ENCODE peak calls at places on chromosome 7, in eight cellular contexts. One of them, this sample, is unnamed.

GRCh38 chr7:142866361-142867096 is 11.7 kb downstream of the EPHB6 start:
- DNase-seq in astrocyte of the spinal cord: no peak
- DNase-seq in astrocyte: no peak
- DNase-seq in omental fat pad: no peak
- DNase-seq in NCI-H1092 treated with DMSO at 0.1 percent for 48 hours: peak; percentile 20
- DNase-seq in hypothalamus: no peak
- DNase-seq in astrocyte of the hippocampus: peak; percentile 41
- DNase-seq in NCI-H774: no peak
- DNase-seq in this sample: peak; percentile 38

GRCh38 chr7:16688249-16688648 is 42.3 kb downstream of the BZW2 start:
- DNase-seq in astrocyte: no peak
- DNase-seq in astrocyte of the hippocampus: no peak
- DNase-seq in NCI-H774: no peak
- DNase-seq in hypothalamus: no peak
- DNase-seq in astrocyte of the spinal cord: no peak
- DNase-seq in NCI-H1092 treated with DMSO at 0.1 percent for 48 hours: no peak
- DNase-seq in omental fat pad: no peak
- DNase-seq in this sample: no peak

GRCh38 chr7:157228864-157229422 is 90.2 kb downstream of the UBE3C start:
- DNase-seq in omental fat pad: no peak
- DNase-seq in hypothalamus: no peak
- DNase-seq in astrocyte of the spinal cord: no peak
- DNase-seq in NCI-H1092 treated with DMSO at 0.1 percent for 48 hours: no peak
- DNase-seq in astrocyte of the hippocampus: peak; percentile 34
- DNase-seq in astrocyte: no peak
- DNase-seq in NCI-H774: no peak
- DNase-seq in this sample: no peak

GRCh38 chr7:31633454-31633853 is 53.6 kb upstream of the PPP1R17 start:
- DNase-seq in hypothalamus: no peak
- DNase-seq in astrocyte of the spinal cord: no peak
- DNase-seq in omental fat pad: no peak
- DNase-seq in NCI-H774: no peak
- DNase-seq in NCI-H1092 treated with DMSO at 0.1 percent for 48 hours: no peak
- DNase-seq in astrocyte: no peak
- DNase-seq in astrocyte of the hippocampus: no peak
- DNase-seq in this sample: no peak

GRCh38 chr7:146539836-146540235 is 423.2 kb downstream of the CNTNAP2 start:
- DNase-seq in hypothalamus: no peak
- DNase-seq in astrocyte: no peak
- DNase-seq in astrocyte of the spinal cord: no peak
- DNase-seq in NCI-H1092 treated with DMSO at 0.1 percent for 48 hours: no peak
- DNase-seq in NCI-H774: no peak
- DNase-seq in astrocyte of the hippocampus: no peak
- DNase-seq in omental fat pad: no peak
- DNase-seq in this sample: no peak

GRCh38 chr7:101970047-101970585 is 152.7 kb downstream of the CUX1 start:
- DNase-seq in hypothalamus: no peak
- DNase-seq in omental fat pad: no peak
- DNase-seq in astrocyte of the hippocampus: no peak
- DNase-seq in astrocyte: no peak
- DNase-seq in NCI-H1092 treated with DMSO at 0.1 percent for 48 hours: no peak
- DNase-seq in astrocyte of the spinal cord: no peak
- DNase-seq in NCI-H774: no peak
- DNase-seq in this sample: no peak

GRCh38 chr7:75866497-75867389 is 12.1 kb upstream of the RHBDD2 start:
- DNase-seq in astrocyte of the spinal cord: peak; percentile 52
- DNase-seq in omental fat pad: no peak
- DNase-seq in hypothalamus: peak; percentile 36
- DNase-seq in astrocyte of the hippocampus: peak; percentile 72
- DNase-seq in NCI-H1092 treated with DMSO at 0.1 percent for 48 hours: peak; percentile 81
- DNase-seq in NCI-H774: peak; percentile 40
- DNase-seq in astrocyte: no peak
- DNase-seq in this sample: peak; percentile 43

GRCh38 chr7:13742126-13742525 is 247.3 kb downstream of the ETV1 start:
- DNase-seq in hypothalamus: no peak
- DNase-seq in astrocyte of the spinal cord: peak; percentile 76
- DNase-seq in NCI-H774: no peak
- DNase-seq in NCI-H1092 treated with DMSO at 0.1 percent for 48 hours: no peak
- DNase-seq in astrocyte: peak; percentile 95
- DNase-seq in omental fat pad: no peak
- DNase-seq in astrocyte of the hippocampus: peak; percentile 94
- DNase-seq in this sample: no peak

GRCh38 chr7:50349963-50350944 is 45.7 kb downstream of the IKZF1 start:
- DNase-seq in omental fat pad: no peak
- DNase-seq in NCI-H1092 treated with DMSO at 0.1 percent for 48 hours: no peak
- DNase-seq in astrocyte of the spinal cord: no peak
- DNase-seq in astrocyte of the hippocampus: no peak
- DNase-seq in astrocyte: no peak
- DNase-seq in NCI-H774: no peak
- DNase-seq in hypothalamus: no peak
- DNase-seq in this sample: no peak

GRCh38 chr7:150357277-150357676 is 11.3 kb upstream of the REPIN1 start:
- DNase-seq in hypothalamus: no peak
- DNase-seq in astrocyte of the spinal cord: no peak
- DNase-seq in omental fat pad: no peak
- DNase-seq in NCI-H774: no peak
- DNase-seq in astrocyte of the hippocampus: no peak
- DNase-seq in NCI-H1092 treated with DMSO at 0.1 percent for 48 hours: peak; percentile 31
- DNase-seq in astrocyte: no peak
- DNase-seq in this sample: no peak

GRCh38 chr7:156222611-156223010 is 410.3 kb upstream of the SHH start:
- DNase-seq in astrocyte: no peak
- DNase-seq in hypothalamus: no peak
- DNase-seq in astrocyte of the hippocampus: no peak
- DNase-seq in astrocyte of the spinal cord: no peak
- DNase-seq in NCI-H774: no peak
- DNase-seq in NCI-H1092 treated with DMSO at 0.1 percent for 48 hours: no peak
- DNase-seq in omental fat pad: no peak
- DNase-seq in this sample: no peak

GRCh38 chr7:433558-433957 is 86.1 kb downstream of the PDGFA start:
- DNase-seq in hypothalamus: no peak
- DNase-seq in NCI-H1092 treated with DMSO at 0.1 percent for 48 hours: no peak
- DNase-seq in NCI-H774: no peak
- DNase-seq in astrocyte of the hippocampus: no peak
- DNase-seq in astrocyte: no peak
- DNase-seq in omental fat pad: no peak
- DNase-seq in astrocyte of the spinal cord: no peak
- DNase-seq in this sample: no peak

GRCh38 chr7:123958186-123958703 is 33.2 kb downstream of the SPAM1 start:
- DNase-seq in omental fat pad: no peak
- DNase-seq in NCI-H774: no peak
- DNase-seq in astrocyte of the hippocampus: no peak
- DNase-seq in hypothalamus: no peak
- DNase-seq in NCI-H1092 treated with DMSO at 0.1 percent for 48 hours: no peak
- DNase-seq in astrocyte: no peak
- DNase-seq in astrocyte of the spinal cord: no peak
- DNase-seq in this sample: no peak

GRCh38 chr7:47830015-47830414 is 118.3 kb downstream of the PKD1L1 start:
- DNase-seq in NCI-H774: no peak
- DNase-seq in astrocyte: no peak
- DNase-seq in astrocyte of the spinal cord: no peak
- DNase-seq in omental fat pad: no peak
- DNase-seq in astrocyte of the hippocampus: no peak
- DNase-seq in hypothalamus: no peak
- DNase-seq in NCI-H1092 treated with DMSO at 0.1 percent for 48 hours: no peak
- DNase-seq in this sample: no peak

GRCh38 chr7:120916538-120916937 is 34.0 kb upstream of the ING3 start:
- DNase-seq in omental fat pad: no peak
- DNase-seq in astrocyte of the hippocampus: no peak
- DNase-seq in NCI-H774: no peak
- DNase-seq in astrocyte: no peak
- DNase-seq in NCI-H1092 treated with DMSO at 0.1 percent for 48 hours: no peak
- DNase-seq in astrocyte of the spinal cord: no peak
- DNase-seq in hypothalamus: no peak
- DNase-seq in this sample: no peak

GRCh38 chr7:159136846-159137245 is 7.8 kb downstream of the VIPR2 start:
- DNase-seq in NCI-H774: no peak
- DNase-seq in NCI-H1092 treated with DMSO at 0.1 percent for 48 hours: no peak
- DNase-seq in astrocyte of the hippocampus: no peak
- DNase-seq in astrocyte of the spinal cord: no peak
- DNase-seq in hypothalamus: no peak
- DNase-seq in astrocyte: no peak
- DNase-seq in omental fat pad: no peak
- DNase-seq in this sample: no peak

GRCh38 chr7:127383123-127383835 is 9.2 kb downstream of the ZNF800 start:
- DNase-seq in hypothalamus: no peak
- DNase-seq in astrocyte: peak; percentile 7
- DNase-seq in astrocyte of the hippocampus: peak; percentile 3
- DNase-seq in NCI-H774: no peak
- DNase-seq in omental fat pad: no peak
- DNase-seq in astrocyte of the spinal cord: peak; percentile 12
- DNase-seq in NCI-H1092 treated with DMSO at 0.1 percent for 48 hours: no peak
- DNase-seq in this sample: no peak

GRCh38 chr7:135757719-135758411 is 9.3 kb upstream of the FAM180A start:
- DNase-seq in astrocyte of the spinal cord: peak; percentile 80
- DNase-seq in astrocyte of the hippocampus: peak; percentile 88
- DNase-seq in hypothalamus: no peak
- DNase-seq in NCI-H1092 treated with DMSO at 0.1 percent for 48 hours: no peak
- DNase-seq in NCI-H774: no peak
- DNase-seq in astrocyte: peak; percentile 94
- DNase-seq in omental fat pad: no peak
- DNase-seq in this sample: peak; percentile 49

GRCh38 chr7:18201349-18201748 is 173.7 kb upstream of the PRPS1L1 start:
- DNase-seq in astrocyte of the spinal cord: no peak
- DNase-seq in NCI-H1092 treated with DMSO at 0.1 percent for 48 hours: no peak
- DNase-seq in hypothalamus: no peak
- DNase-seq in astrocyte of the hippocampus: no peak
- DNase-seq in astrocyte: no peak
- DNase-seq in omental fat pad: no peak
- DNase-seq in NCI-H774: no peak
- DNase-seq in this sample: peak; percentile 55

GRCh38 chr7:151058766-151059361 is 525 bp upstream of the SLC4A2 start:
- DNase-seq in astrocyte of the spinal cord: peak; percentile 36
- DNase-seq in NCI-H1092 treated with DMSO at 0.1 percent for 48 hours: peak; percentile 33
- DNase-seq in omental fat pad: no peak
- DNase-seq in NCI-H774: no peak
- DNase-seq in hypothalamus: no peak
- DNase-seq in astrocyte of the hippocampus: peak; percentile 52
- DNase-seq in astrocyte: peak; percentile 56
- DNase-seq in this sample: no peak

GRCh38 chr7:2734761-2735571 is 47.0 kb downstream of the AMZ1 start:
- DNase-seq in hypothalamus: peak; percentile 21
- DNase-seq in omental fat pad: no peak
- DNase-seq in astrocyte of the hippocampus: no peak
- DNase-seq in NCI-H774: no peak
- DNase-seq in astrocyte of the spinal cord: no peak
- DNase-seq in NCI-H1092 treated with DMSO at 0.1 percent for 48 hours: peak; percentile 66
- DNase-seq in astrocyte: no peak
- DNase-seq in this sample: peak; percentile 60

GRCh38 chr7:4833691-4834600 is 27.9 kb downstream of the PAPOLB start:
- DNase-seq in omental fat pad: no peak
- DNase-seq in NCI-H774: no peak
- DNase-seq in astrocyte of the hippocampus: no peak
- DNase-seq in NCI-H1092 treated with DMSO at 0.1 percent for 48 hours: no peak
- DNase-seq in astrocyte of the spinal cord: no peak
- DNase-seq in hypothalamus: no peak
- DNase-seq in astrocyte: no peak
- DNase-seq in this sample: no peak